ENCODE peak calls at places on chromosome 20, in nine cellular contexts. X, Z, E, T, J, L, Q, Y and G are unnamed samples. For H3K4me1, the result is how much of the 10 kb centered on the place peaks cover.

GRCh38 chr20:23152308-23152892 is 66.3 kb upstream of the CD93 start:
- DNase-seq in J (no peak), Z (peak), Q (peak), T (no peak), L (peak), X (no peak), E (peak), Y (no peak), G (no peak)

GRCh38 chr20:60813066-60813465 is 439.0 kb upstream of the CDH4 start:
- DNase-seq in J (no peak), X (no peak), L (no peak), E (no peak), Y (no peak), Q (no peak), T (no peak), Z (no peak), G (no peak)

GRCh38 chr20:10761232-10761631 is 87.4 kb upstream of the JAG1 start:
- DNase-seq in E (no peak), X (no peak), T (no peak), Y (no peak), Q (no peak), L (no peak), J (no peak), Z (no peak), G (no peak)

GRCh38 chr20:6142348-6142993 is 19.6 kb upstream of the FERMT1 start:
- DNase-seq in Q (peak), Z (no peak), J (peak), T (no peak), X (peak), Y (peak), L (peak), E (no peak), G (peak)

GRCh38 chr20:58192065-58192464 is 36.4 kb downstream of the ANKRD60 start:
- DNase-seq in L (no peak), E (no peak), Q (no peak), T (no peak), J (no peak), X (no peak), Y (no peak), Z (no peak), G (no peak)

GRCh38 chr20:5171074-5171789 is 44.4 kb downstream of the CDS2 start:
- DNase-seq in Z (no peak), J (no peak), Y (peak), T (no peak), Q (no peak), X (peak), E (no peak), L (peak), G (no peak)

GRCh38 chr20:33165416-33166055 is 2.4 kb upstream of the BPIFA2 start:
- DNase-seq in J (no peak), Z (no peak), L (no peak), T (no peak), Q (no peak), X (no peak), E (no peak), Y (no peak), G (no peak)

GRCh38 chr20:50281831-50282591 is 91.4 kb downstream of the CEBPB start:
- DNase-seq in J (no peak), T (no peak), Z (no peak), X (no peak), Q (peak), E (peak), Y (peak), L (no peak), G (no peak)

GRCh38 chr20:58604410-58604881 is 46.6 kb upstream of the STX16 start:
- DNase-seq in T (no peak), X (no peak), E (no peak), J (no peak), Y (no peak), L (no peak), Z (no peak), Q (no peak), G (no peak)

GRCh38 chr20:35883778-35884540 is 70.3 kb downstream of the SCAND1 start:
- DNase-seq in Z (peak), E (no peak), X (peak), Y (peak), Q (peak), J (peak), L (peak), T (peak), G (peak)
- H3K4me3 ChIP-seq in Z (no peak), E (no peak), X (no peak), Y (no peak), Q (no peak), J (no peak), L (no peak), T (peak), G (no peak)

DNA sequence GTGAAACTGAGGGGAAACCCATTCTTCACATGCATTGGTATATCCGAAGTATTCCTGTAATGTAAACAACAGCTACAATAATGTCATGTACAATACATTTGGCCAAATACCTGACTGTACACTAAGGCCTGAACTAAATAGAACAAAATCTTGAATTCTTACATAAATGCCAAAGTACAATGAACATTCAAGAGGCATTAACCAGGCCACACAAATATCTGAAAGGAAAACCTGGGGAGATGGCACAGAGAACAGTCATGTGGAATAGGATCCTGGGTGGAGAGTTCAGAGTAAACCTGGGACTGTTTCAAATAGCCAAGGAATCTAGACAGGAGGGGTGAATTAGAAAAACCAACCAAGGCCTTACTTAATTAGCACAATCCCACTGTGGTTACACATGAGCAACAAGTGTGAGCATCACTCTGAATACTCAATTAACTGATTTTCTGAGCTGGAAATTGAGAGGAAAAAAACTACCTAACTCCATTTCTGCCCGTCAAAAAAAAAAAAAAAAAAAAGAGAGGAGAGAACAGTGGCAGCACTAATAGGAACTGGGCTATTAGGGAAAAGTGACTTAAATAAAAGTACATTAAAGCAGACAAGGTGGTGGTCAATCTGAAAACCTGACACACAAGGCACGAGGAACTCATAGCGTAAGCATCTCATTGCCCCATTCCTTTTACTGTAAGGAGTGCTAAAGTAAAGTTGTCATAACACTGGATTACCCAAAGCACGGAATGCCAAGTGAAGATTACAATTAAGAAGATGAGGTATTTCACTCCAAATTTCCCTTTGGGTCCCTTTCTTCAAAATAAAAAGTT is 10.9 kb downstream of the SNX5 start:
- DNase-seq in E (no peak), Y (no peak), Q (no peak), T (no peak), Z (no peak), J (no peak), L (no peak), X (no peak), G (no peak)
- H3K4me1 ChIP-seq in E (under half), Y (under half), Q (under half), T (under half), Z (half or more), J (under half), L (under half), X (under half), G (under half)

GRCh38 chr20:25310921-25311728 is 63.2 kb downstream of the PYGB start:
- DNase-seq in J (no peak), T (no peak), L (no peak), Z (peak), Q (no peak), Y (no peak), E (no peak), X (no peak), G (no peak)

GRCh38 chr20:25308083-25308491 is 60.2 kb downstream of the PYGB start:
- DNase-seq in Z (no peak), Y (no peak), J (no peak), T (no peak), X (no peak), E (peak), L (no peak), Q (no peak), G (peak)

GRCh38 chr20:25308671-25309394 is 60.9 kb downstream of the PYGB start:
- DNase-seq in Z (peak), J (no peak), X (no peak), Y (no peak), E (peak), T (no peak), Q (no peak), L (no peak), G (no peak)

GRCh38 chr20:25310268-25310920 is 62.5 kb downstream of the PYGB start:
- DNase-seq in X (no peak), L (peak), T (peak), E (peak), Z (peak), J (peak), Q (peak), Y (peak), G (no peak)

DNA sequence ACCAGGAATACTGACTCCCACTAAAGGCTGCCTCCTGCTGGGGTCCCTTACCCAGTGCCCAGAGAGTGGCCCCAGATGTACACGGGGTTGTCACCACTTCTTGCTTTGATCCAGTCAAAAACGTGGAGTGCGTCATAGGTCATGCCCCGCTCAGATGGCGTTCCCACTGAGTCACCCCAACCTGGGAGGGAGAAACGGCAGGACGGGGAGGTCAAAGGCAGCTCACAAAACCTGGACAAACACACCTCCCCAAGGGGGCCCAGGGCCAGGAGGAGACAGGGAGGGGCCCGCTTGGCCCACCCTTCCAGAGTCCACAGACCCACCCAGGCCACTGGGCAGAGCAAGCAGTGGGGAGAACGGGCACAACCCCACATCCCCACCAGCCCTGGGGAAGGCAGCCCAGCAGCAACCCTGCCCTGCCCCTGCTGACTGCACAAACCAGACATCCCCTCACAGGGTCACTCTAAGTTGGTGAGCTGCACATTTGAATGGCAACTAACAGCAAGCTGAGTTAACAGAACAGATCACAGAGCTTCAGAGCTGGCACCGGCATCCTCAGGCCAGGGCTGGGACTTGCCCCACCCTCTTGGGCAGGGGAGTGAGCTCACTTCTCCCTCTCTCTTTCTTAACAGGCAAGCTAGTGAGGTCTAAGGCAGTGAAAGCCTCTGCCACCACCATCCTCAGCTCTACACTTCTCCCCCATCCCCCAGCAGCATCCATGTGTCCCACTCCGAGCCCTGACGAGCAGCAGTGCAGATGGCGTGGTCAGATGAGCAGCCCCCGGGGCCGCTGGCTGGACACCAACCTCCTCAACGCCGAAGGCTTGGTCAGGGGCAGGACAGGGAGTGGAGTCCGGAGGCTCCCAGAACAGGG is 61.7 kb downstream of the PYGB start:
- DNase-seq in T (no peak), X (no peak), Y (no peak), Q (peak), L (peak), E (peak), Z (peak), J (no peak), G (no peak)
- H3K27ac ChIP-seq in T (peak), X (peak), Y (no peak), Q (peak), L (peak), E (peak), Z (peak), J (no peak), G (peak)

GRCh38 chr20:63697868-63698545 is 1.6 kb downstream of the TNFRSF6B start:
- DNase-seq in X (no peak), T (no peak), E (peak), J (no peak), Z (no peak), L (no peak), Y (peak), Q (peak), G (no peak)
- H3K4me3 ChIP-seq in X (no peak), T (peak), E (no peak), J (no peak), Z (peak), L (no peak), Y (no peak), Q (no peak), G (no peak)

DNA sequence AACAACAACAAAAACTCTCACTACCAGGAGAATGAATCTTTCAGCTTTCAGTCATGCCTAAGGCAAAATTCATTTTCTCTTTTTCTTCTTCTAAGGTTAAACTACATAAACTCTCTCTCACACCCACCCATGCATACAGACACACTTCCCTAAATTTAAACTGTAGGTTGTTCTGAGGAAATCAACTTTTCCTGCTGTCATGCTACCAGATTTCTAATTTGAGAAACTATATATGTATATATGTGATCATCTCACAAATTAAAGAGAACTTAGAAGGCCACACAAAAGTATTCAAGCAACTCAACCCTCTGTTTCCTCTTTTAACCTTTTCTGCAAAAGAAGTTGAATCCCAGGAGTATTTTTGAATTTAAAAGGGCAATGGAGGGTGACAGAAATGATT is 532.5 kb downstream of the KIF16B start:
- DNase-seq in X (no peak), Z (no peak), J (no peak), E (no peak), L (no peak), T (no peak), Y (no peak), Q (no peak), G (no peak)
- H3K4me1 ChIP-seq in X (under half), Z (under half), J (under half), E (under half), L (under half), T (under half), Y (under half), Q (under half), G (under half)

GRCh38 chr20:17228624-17229061 is 1.8 kb downstream of the PCSK2 start:
- DNase-seq in Q (no peak), Z (no peak), Y (peak), X (no peak), E (peak), J (peak), T (no peak), L (no peak), G (no peak)

GRCh38 chr20:17226410-17227198 is at the start of gene PCSK2:
- DNase-seq in Q (peak), L (no peak), X (peak), E (peak), Y (peak), J (peak), T (no peak), Z (no peak), G (no peak)

GRCh38 chr20:17227199-17227535 is 327 bp downstream of the PCSK2 start:
- DNase-seq in Y (no peak), E (peak), L (no peak), T (no peak), X (no peak), J (no peak), Z (no peak), Q (no peak), G (no peak)

GRCh38 chr20:17229256-17229655 is 2.4 kb downstream of the PCSK2 start:
- DNase-seq in X (no peak), Y (peak), Q (no peak), T (no peak), Z (no peak), J (no peak), L (no peak), E (no peak), G (no peak)

DNA sequence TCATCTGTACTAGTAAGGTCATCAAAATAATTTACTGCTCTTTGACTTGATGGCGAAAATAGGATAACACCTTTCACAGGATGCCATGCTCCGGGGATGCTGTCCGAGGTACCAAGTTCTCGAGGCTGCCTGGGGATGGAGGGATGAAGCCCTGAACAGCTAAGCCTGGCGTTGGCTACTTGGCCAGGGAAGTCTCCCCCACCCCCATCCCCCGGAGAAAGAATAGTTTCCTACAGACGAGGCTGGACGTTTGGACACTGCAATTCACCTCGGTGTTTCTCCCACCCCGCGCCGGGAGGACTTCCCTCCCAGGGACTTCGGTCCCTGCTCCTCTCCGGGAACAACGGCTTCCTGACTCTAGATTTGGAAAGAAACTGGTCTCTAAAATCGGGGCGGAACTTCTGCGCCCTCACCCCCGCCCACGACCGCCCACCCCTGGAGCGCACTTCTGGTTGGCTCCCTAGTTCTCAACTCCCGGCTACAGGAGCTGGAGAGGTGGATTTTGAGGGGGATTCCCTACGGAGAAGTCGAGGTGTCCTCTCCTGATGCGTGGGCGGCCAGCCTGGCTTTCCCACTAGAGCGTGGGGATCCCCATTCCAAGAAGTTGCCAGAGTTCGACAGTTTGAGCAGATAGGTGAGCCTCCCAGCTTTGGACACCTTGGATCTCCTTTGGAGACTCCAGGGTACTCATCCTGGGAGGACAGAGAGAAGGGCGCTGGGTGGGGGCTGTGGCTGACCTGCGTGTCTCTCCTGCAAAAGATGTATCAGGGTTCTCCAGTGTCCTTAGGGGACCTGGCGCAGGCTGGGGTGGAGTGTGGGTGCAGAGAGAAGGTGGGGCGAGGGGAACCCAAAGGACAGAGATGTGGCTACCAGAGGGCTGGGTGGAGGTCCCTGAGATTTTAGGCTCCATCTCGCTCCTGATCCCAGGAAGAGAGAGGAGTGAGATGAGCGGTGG is 1.1 kb downstream of the PCSK2 start:
- DNase-seq in Y (peak), J (peak), E (peak), Z (no peak), L (no peak), Q (no peak), X (peak), T (no peak), G (no peak)
- H3K27ac ChIP-seq in Y (no peak), J (peak), E (no peak), Z (no peak), L (no peak), Q (no peak), X (no peak), T (no peak), G (no peak)

GRCh38 chr20:25244976-25245375 is 2.9 kb upstream of the PYGB start:
- DNase-seq in T (no peak), Y (no peak), J (no peak), L (no peak), E (no peak), Z (no peak), Q (no peak), X (no peak), G (no peak)
- H3K4me3 ChIP-seq in T (no peak), Y (no peak), J (no peak), L (no peak), E (no peak), Z (no peak), Q (no peak), X (no peak), G (no peak)

GRCh38 chr20:21308340-21308739 is 5.2 kb downstream of the XRN2 start:
- DNase-seq in T (no peak), E (no peak), Q (no peak), Y (no peak), J (no peak), L (no peak), X (no peak), Z (no peak), G (no peak)
- H3K4me1 ChIP-seq in T (under half), E (under half), Q (under half), Y (under half), J (under half), L (under half), X (under half), Z (under half), G (under half)